ENCODE peak calls at places on chromosome X, in ten cellular contexts. U is mucosa of descending colon; K is foreskin fibroblast; T is cardiac muscle cell; V is upper lobe of right lung; H is SK-N-SH; S is osteocyte; J is fibroblast of lung; G is CD4-positive, alpha-beta T cell; W is fibroblast of mammary gland. B is an unnamed sample.

GRCh38 chrX:46882266-46882665 is 30.0 kb upstream of the JADE3 start:
- DNase-seq in V (no peak), J (no peak), H (no peak), U (no peak), G (no peak), W (no peak), K (no peak), T (peak; percentile 7), S (no peak), B (no peak)

GRCh38 chrX:148457279-148457678 is 43.1 kb upstream of the AFF2 start:
- DNase-seq in V (no peak), G (no peak), S (no peak), T (no peak), K (no peak), J (no peak), U (no peak), W (no peak), H (no peak), B (no peak)

GRCh38 chrX:154750301-154751120 is at the start of gene GAB3:
- DNase-seq in J (peak; percentile 30), G (no peak), K (peak; percentile 43), U (peak; percentile 22), H (peak; percentile 65), T (peak; percentile 77), W (no peak), S (no peak), V (peak; percentile 75), B (no peak)

GRCh38 chrX:97074400-97074799 is 190.7 kb downstream of the RPA4 start:
- DNase-seq in U (no peak), H (no peak), V (no peak), W (peak; percentile 34), J (peak; percentile 1), G (no peak), T (no peak), S (no peak), K (no peak), B (peak; percentile 0)

GRCh38 chrX:54921427-54922021 is 900 bp downstream of the TRO start:
- DNase-seq in H (peak; percentile 83), W (peak; percentile 67), U (peak; percentile 10), K (peak; percentile 83), G (peak; percentile 24), T (peak; percentile 88), J (peak; percentile 80), V (peak; percentile 66), S (peak; percentile 91), B (peak; percentile 56)

GRCh38 chrX:19902110-19902509 is 14.7 kb upstream of the SH3KBP1 start:
- DNase-seq in K (peak; percentile 14), W (peak; percentile 62), V (peak; percentile 60), T (peak; percentile 20), G (no peak), U (no peak), S (no peak), H (no peak), J (no peak), B (no peak)

GRCh38 chrX:123713434-123713833 is 19.4 kb downstream of the THOC2 start:
- DNase-seq in T (no peak), V (no peak), W (no peak), G (no peak), S (no peak), H (no peak), U (no peak), J (no peak), K (no peak), B (no peak)

GRCh38 chrX:95318882-95319281 is 1365.8 kb upstream of the DIAPH2 start:
- DNase-seq in V (no peak), T (peak; percentile 36), W (peak; percentile 3), K (no peak), U (no peak), H (peak; percentile 31), J (no peak), S (no peak), G (no peak), B (no peak)

GRCh38 chrX:76148753-76149152 is 24.1 kb upstream of the PBDC1 start:
- DNase-seq in V (no peak), T (peak; percentile 26), G (peak; percentile 22), W (peak; percentile 43), U (peak; percentile 56), J (peak; percentile 60), H (no peak), K (peak; percentile 33), S (no peak), B (peak; percentile 24)

GRCh38 chrX:298993-299392 is 17.8 kb downstream of the PLCXD1 start:
- DNase-seq in H (no peak), T (no peak), G (no peak), J (no peak), V (no peak), W (no peak), U (no peak), K (no peak), S (no peak), B (no peak)

DNA sequence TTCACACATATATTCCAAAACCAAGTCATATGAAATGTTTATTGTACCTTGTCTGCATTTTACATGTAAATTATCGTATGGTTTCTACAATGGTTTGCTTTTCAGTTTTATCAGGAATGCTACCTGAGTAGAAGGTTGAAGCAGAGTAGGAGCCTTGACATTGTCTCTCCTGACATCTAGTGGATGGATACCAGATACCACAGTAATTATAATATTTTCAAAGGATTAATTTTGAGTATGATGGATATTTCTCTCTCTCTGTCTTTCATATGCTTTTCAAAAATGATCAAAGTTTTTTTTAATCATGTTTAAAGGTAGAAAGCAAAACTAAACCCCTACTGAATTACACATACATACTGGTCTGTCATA is 109.4 kb upstream of the KLHL13 start:
- DNase-seq in K (peak; percentile 39), G (no peak), S (no peak), U (no peak), W (peak; percentile 29), J (no peak), V (no peak), H (peak; percentile 35), T (peak; percentile 39), B (no peak)
- TF ChIP-seq CTCF in K (no peak), G (no peak), S (peak; percentile 44), U (peak; percentile 10), W (peak; percentile 52), J (peak; percentile 29), V (peak; percentile 40), H (peak; percentile 75), T (peak; percentile 32), B (peak; percentile 58)

DNA sequence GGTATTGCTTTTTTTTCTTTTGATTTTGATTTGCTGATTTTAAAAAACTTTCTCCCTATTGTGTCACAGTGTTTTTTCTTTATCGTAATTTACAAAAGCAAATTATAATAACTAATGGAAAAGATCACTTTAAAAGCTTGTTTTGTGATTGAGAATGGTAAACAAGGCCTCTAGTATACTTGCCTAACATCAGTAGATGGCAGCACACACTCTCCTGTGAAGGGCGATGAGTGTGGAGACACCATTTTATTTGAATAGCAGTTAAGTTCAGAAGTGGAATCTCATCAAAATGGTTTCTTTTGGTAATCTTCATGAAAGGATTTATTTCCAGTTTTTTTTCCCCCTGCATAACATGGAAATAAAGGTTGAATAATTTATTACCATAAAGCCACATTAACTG is 72.3 kb downstream of the PAK3 start:
- DNase-seq in V (no peak), U (no peak), T (peak; percentile 34), G (no peak), J (peak; percentile 0), K (no peak), W (peak; percentile 53), S (no peak), H (peak; percentile 3), B (no peak)
- TF ChIP-seq CTCF in V (peak; percentile 14), U (no peak), T (peak; percentile 15), G (no peak), J (no peak), K (no peak), W (peak; percentile 47), S (no peak), H (peak; percentile 40), B (no peak)

GRCh38 chrX:66760648-66761047 is 121.8 kb upstream of the EDA2R start:
- DNase-seq in S (no peak), G (no peak), K (peak; percentile 10), U (no peak), T (no peak), V (no peak), W (peak; percentile 1), H (no peak), J (no peak), B (no peak)

DNA sequence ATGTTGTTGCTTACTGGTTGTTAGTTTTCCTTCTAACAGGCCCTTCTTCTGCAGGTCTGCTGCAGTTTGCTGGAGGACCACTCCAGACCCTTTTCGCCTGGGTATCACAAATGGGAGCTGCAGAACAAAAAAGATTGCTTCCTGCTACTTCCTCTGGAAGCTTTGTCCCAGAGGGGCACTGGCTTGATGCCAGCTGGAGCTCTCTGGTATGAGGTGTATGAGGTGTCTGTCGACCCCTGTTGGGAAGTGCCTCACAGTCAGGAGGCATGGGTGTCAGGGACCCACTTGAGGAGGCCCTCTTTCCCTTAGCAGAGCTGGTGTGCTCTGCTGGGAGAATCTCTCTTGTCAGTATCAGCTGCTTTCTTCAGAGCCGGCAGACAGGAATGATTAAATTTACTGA is 127.4 kb upstream of the EDA2R start:
- DNase-seq in H (no peak), U (no peak), K (no peak), T (peak; percentile 4), G (no peak), W (no peak), J (no peak), S (no peak), V (no peak), B (no peak)
- TF ChIP-seq CTCF in H (no peak), U (no peak), K (no peak), T (no peak), G (no peak), W (no peak), J (no peak), S (no peak), V (no peak), B (no peak)

DNA sequence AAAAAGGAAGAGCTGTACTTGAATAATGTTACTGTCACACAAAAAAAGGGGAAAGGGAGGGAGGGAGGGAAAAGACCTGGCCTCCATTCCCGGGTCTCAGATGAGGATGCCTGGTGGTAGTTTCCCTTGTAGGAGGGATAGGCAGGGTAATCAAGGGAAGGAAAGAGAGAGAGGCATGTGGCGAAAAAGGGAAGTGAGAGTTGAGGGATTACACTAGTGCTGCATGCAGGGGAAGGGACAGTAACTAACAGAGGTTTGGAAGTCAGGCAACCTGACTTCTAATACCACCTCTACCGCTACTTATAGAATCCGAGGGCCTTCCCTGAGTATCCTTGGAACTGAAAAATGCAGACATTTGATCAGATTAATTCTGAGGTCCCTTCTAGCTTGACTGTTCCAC is 821.7 kb upstream of the FTHL17 start:
- DNase-seq in T (no peak), W (no peak), K (no peak), J (no peak), H (no peak), G (no peak), V (no peak), S (no peak), U (no peak), B (no peak)
- TF ChIP-seq CTCF in T (no peak), W (no peak), K (no peak), J (no peak), H (no peak), G (no peak), V (no peak), S (no peak), U (no peak), B (no peak)

DNA sequence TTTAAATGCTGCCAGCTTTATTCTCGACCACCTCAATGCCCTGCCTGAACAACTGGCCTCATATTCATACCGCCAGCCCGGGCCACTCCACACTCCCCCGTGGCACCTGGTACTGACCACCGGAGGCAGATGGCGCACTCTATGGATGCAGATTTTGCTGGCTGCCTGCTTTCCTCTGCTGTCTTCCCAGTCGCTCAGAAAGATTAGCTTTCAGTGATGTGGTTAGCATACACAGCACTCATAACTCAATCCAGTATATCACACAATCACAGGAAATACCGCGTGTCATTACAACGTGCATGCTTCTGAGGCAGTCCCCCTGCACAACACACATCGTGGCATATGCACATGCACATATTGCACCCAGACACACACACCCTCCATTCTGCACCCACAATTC is 147.2 kb upstream of the BCOR start:
- DNase-seq in S (no peak), U (no peak), W (no peak), H (peak; percentile 68), G (no peak), K (peak; percentile 7), T (peak; percentile 27), J (peak; percentile 23), V (no peak), B (peak; percentile 1)
- TF ChIP-seq CTCF in S (peak; percentile 10), U (no peak), W (no peak), H (peak; percentile 16), G (no peak), K (no peak), T (no peak), J (no peak), V (no peak), B (no peak)

B was measured in HFFc6.